ENCODE peak calls at places on chromosomes 13 and 19, in seven cellular contexts. One of them, this sample, is unnamed.

GRCh38 chr13:74867460-74867859 is 614.5 kb downstream of the TBC1D4 start:
- DNase-seq in A549: no peak
- DNase-seq in upper lobe of left lung: no peak
- DNase-seq in breast epithelium: no peak
- DNase-seq in NB4: no peak
- DNase-seq in Peyer's patch: no peak
- DNase-seq in IMR-90: no peak
- DNase-seq in this sample: no peak

GRCh38 chr13:41453620-41454019 is 3.7 kb upstream of the RGCC start:
- DNase-seq in Peyer's patch: no peak
- DNase-seq in upper lobe of left lung: no peak
- DNase-seq in breast epithelium: no peak
- DNase-seq in NB4: no peak
- DNase-seq in IMR-90: no peak
- DNase-seq in A549: no peak
- DNase-seq in this sample: no peak

GRCh38 chr13:113781571-113781970 is 22.5 kb downstream of the TMEM255B start:
- DNase-seq in breast epithelium: no peak
- DNase-seq in Peyer's patch: no peak
- DNase-seq in A549: no peak
- DNase-seq in NB4: no peak
- DNase-seq in upper lobe of left lung: no peak
- DNase-seq in IMR-90: no peak
- DNase-seq in this sample: no peak

GRCh38 chr13:46615888-46616531 is 63.0 kb downstream of the LRCH1 start:
- DNase-seq in breast epithelium: no peak
- DNase-seq in IMR-90: peak
- DNase-seq in NB4: no peak
- DNase-seq in A549: no peak
- DNase-seq in Peyer's patch: no peak
- DNase-seq in upper lobe of left lung: no peak
- DNase-seq in this sample: no peak

GRCh38 chr13:42702726-42703125 is 78.7 kb upstream of the FAM216B start:
- DNase-seq in A549: no peak
- DNase-seq in Peyer's patch: no peak
- DNase-seq in upper lobe of left lung: no peak
- DNase-seq in IMR-90: no peak
- DNase-seq in NB4: no peak
- DNase-seq in breast epithelium: no peak
- DNase-seq in this sample: no peak

GRCh38 chr13:78131811-78132210 is 213.2 kb upstream of the EDNRB start:
- DNase-seq in A549: no peak
- DNase-seq in breast epithelium: no peak
- DNase-seq in Peyer's patch: no peak
- DNase-seq in upper lobe of left lung: no peak
- DNase-seq in IMR-90: peak
- DNase-seq in NB4: peak
- DNase-seq in this sample: no peak

GRCh38 chr13:79212064-79212619 is 193.9 kb downstream of the RBM26 start:
- DNase-seq in A549: no peak
- DNase-seq in IMR-90: no peak
- DNase-seq in upper lobe of left lung: no peak
- DNase-seq in breast epithelium: no peak
- DNase-seq in NB4: no peak
- DNase-seq in Peyer's patch: no peak
- DNase-seq in this sample: no peak

GRCh38 chr13:99855516-99855915 is 116.1 kb downstream of the ZIC5 start:
- DNase-seq in Peyer's patch: no peak
- DNase-seq in breast epithelium: no peak
- DNase-seq in A549: no peak
- DNase-seq in IMR-90: no peak
- DNase-seq in NB4: no peak
- DNase-seq in upper lobe of left lung: no peak
- DNase-seq in this sample: no peak

GRCh38 chr19:35756373-35757230 is at the start of gene HSPB6:
- DNase-seq in A549: no peak
- DNase-seq in breast epithelium: no peak
- DNase-seq in upper lobe of left lung: peak
- DNase-seq in IMR-90: peak
- DNase-seq in Peyer's patch: no peak
- DNase-seq in NB4: no peak
- DNase-seq in this sample: no peak

GRCh38 chr19:31378404-31378803 is 29.2 kb upstream of the TSHZ3 start:
- DNase-seq in IMR-90: peak
- DNase-seq in NB4: no peak
- DNase-seq in breast epithelium: no peak
- DNase-seq in upper lobe of left lung: no peak
- DNase-seq in Peyer's patch: peak
- DNase-seq in A549: no peak
- DNase-seq in this sample: no peak

GRCh38 chr13:110425444-110425780 is 118.3 kb downstream of the COL4A2 start:
- DNase-seq in Peyer's patch: no peak
- DNase-seq in upper lobe of left lung: no peak
- DNase-seq in IMR-90: peak
- DNase-seq in breast epithelium: no peak
- DNase-seq in A549: no peak
- DNase-seq in NB4: no peak
- DNase-seq in this sample: no peak

GRCh38 chr13:101576977-101577376 is 124.5 kb downstream of the ITGBL1 start:
- DNase-seq in IMR-90: no peak
- DNase-seq in upper lobe of left lung: no peak
- DNase-seq in A549: no peak
- DNase-seq in breast epithelium: no peak
- DNase-seq in NB4: no peak
- DNase-seq in Peyer's patch: no peak
- DNase-seq in this sample: no peak

GRCh38 chr19:1252818-1253513 is 4.6 kb downstream of the MIDN start:
- DNase-seq in breast epithelium: peak
- DNase-seq in A549: no peak
- DNase-seq in Peyer's patch: peak
- DNase-seq in upper lobe of left lung: peak
- DNase-seq in NB4: peak
- DNase-seq in IMR-90: peak
- DNase-seq in this sample: no peak

GRCh38 chr13:70339738-70340137 is 231.5 kb upstream of the KLHL1 start:
- DNase-seq in Peyer's patch: no peak
- DNase-seq in NB4: peak
- DNase-seq in IMR-90: no peak
- DNase-seq in A549: no peak
- DNase-seq in upper lobe of left lung: no peak
- DNase-seq in breast epithelium: no peak
- DNase-seq in this sample: no peak

GRCh38 chr19:8595651-8596050 is 14.9 kb downstream of the ADAMTS10 start:
- DNase-seq in IMR-90: no peak
- DNase-seq in Peyer's patch: no peak
- DNase-seq in breast epithelium: no peak
- DNase-seq in NB4: no peak
- DNase-seq in upper lobe of left lung: no peak
- DNase-seq in A549: no peak
- DNase-seq in this sample: no peak

GRCh38 chr19:18155095-18156087 is 2.4 kb downstream of the PIK3R2 start:
- DNase-seq in breast epithelium: no peak
- DNase-seq in A549: no peak
- DNase-seq in IMR-90: no peak
- DNase-seq in NB4: no peak
- DNase-seq in Peyer's patch: no peak
- DNase-seq in upper lobe of left lung: peak
- DNase-seq in this sample: no peak
- TF ChIP-seq POLR2A in breast epithelium: no peak
- TF ChIP-seq POLR2A in A549: no peak
- TF ChIP-seq POLR2A in IMR-90: no peak
- TF ChIP-seq POLR2A in NB4: no peak
- TF ChIP-seq POLR2A in Peyer's patch: no peak
- TF ChIP-seq POLR2A in upper lobe of left lung: no peak
- TF ChIP-seq POLR2A in this sample: no peak

GRCh38 chr19:18107235-18108083 is 9.9 kb downstream of the MAST3 start:
- DNase-seq in IMR-90: no peak
- DNase-seq in NB4: peak
- DNase-seq in Peyer's patch: no peak
- DNase-seq in breast epithelium: no peak
- DNase-seq in upper lobe of left lung: no peak
- DNase-seq in A549: no peak
- DNase-seq in this sample: no peak

GRCh38 chr19:18100710-18101109 is 3.1 kb downstream of the MAST3 start:
- DNase-seq in A549: no peak
- DNase-seq in Peyer's patch: no peak
- DNase-seq in upper lobe of left lung: no peak
- DNase-seq in breast epithelium: no peak
- DNase-seq in IMR-90: no peak
- DNase-seq in NB4: no peak
- DNase-seq in this sample: no peak

GRCh38 chr19:18101268-18101667 is 3.7 kb downstream of the MAST3 start:
- DNase-seq in A549: no peak
- DNase-seq in breast epithelium: no peak
- DNase-seq in Peyer's patch: no peak
- DNase-seq in NB4: no peak
- DNase-seq in upper lobe of left lung: no peak
- DNase-seq in IMR-90: no peak
- DNase-seq in this sample: no peak

GRCh38 chr19:18102916-18103542 is 5.5 kb downstream of the MAST3 start:
- DNase-seq in Peyer's patch: no peak
- DNase-seq in breast epithelium: no peak
- DNase-seq in A549: no peak
- DNase-seq in upper lobe of left lung: no peak
- DNase-seq in NB4: no peak
- DNase-seq in IMR-90: no peak
- DNase-seq in this sample: no peak

GRCh38 chr19:18104793-18105131 is 7.2 kb downstream of the MAST3 start:
- DNase-seq in upper lobe of left lung: no peak
- DNase-seq in Peyer's patch: no peak
- DNase-seq in breast epithelium: no peak
- DNase-seq in IMR-90: no peak
- DNase-seq in A549: no peak
- DNase-seq in NB4: no peak
- DNase-seq in this sample: no peak
- TF ChIP-seq POLR2A in upper lobe of left lung: no peak
- TF ChIP-seq POLR2A in Peyer's patch: no peak
- TF ChIP-seq POLR2A in breast epithelium: no peak
- TF ChIP-seq POLR2A in IMR-90: no peak
- TF ChIP-seq POLR2A in A549: no peak
- TF ChIP-seq POLR2A in NB4: no peak
- TF ChIP-seq POLR2A in this sample: no peak

GRCh38 chr13:97296740-97297139 is 74.6 kb downstream of the MBNL2 start:
- DNase-seq in NB4: no peak
- DNase-seq in IMR-90: no peak
- DNase-seq in A549: no peak
- DNase-seq in upper lobe of left lung: no peak
- DNase-seq in breast epithelium: no peak
- DNase-seq in Peyer's patch: no peak
- DNase-seq in this sample: no peak

GRCh38 chr13:97302611-97303010 is 80.5 kb downstream of the MBNL2 start:
- DNase-seq in A549: no peak
- DNase-seq in NB4: no peak
- DNase-seq in Peyer's patch: no peak
- DNase-seq in breast epithelium: no peak
- DNase-seq in IMR-90: no peak
- DNase-seq in upper lobe of left lung: no peak
- DNase-seq in this sample: no peak

GRCh38 chr13:97301382-97302095 is 79.4 kb downstream of the MBNL2 start:
- DNase-seq in NB4: no peak
- DNase-seq in breast epithelium: no peak
- DNase-seq in IMR-90: no peak
- DNase-seq in A549: no peak
- DNase-seq in upper lobe of left lung: no peak
- DNase-seq in Peyer's patch: no peak
- DNase-seq in this sample: no peak

GRCh38 chr13:97298816-97299215 is 76.7 kb downstream of the MBNL2 start:
- DNase-seq in Peyer's patch: no peak
- DNase-seq in NB4: no peak
- DNase-seq in upper lobe of left lung: no peak
- DNase-seq in IMR-90: peak
- DNase-seq in breast epithelium: no peak
- DNase-seq in A549: no peak
- DNase-seq in this sample: no peak

GRCh38 chr13:97300871-97301270 is 78.7 kb downstream of the MBNL2 start:
- DNase-seq in IMR-90: no peak
- DNase-seq in NB4: no peak
- DNase-seq in Peyer's patch: no peak
- DNase-seq in upper lobe of left lung: no peak
- DNase-seq in A549: no peak
- DNase-seq in breast epithelium: no peak
- DNase-seq in this sample: no peak
- TF ChIP-seq POLR2A in IMR-90: no peak
- TF ChIP-seq POLR2A in NB4: no peak
- TF ChIP-seq POLR2A in Peyer's patch: no peak
- TF ChIP-seq POLR2A in upper lobe of left lung: no peak
- TF ChIP-seq POLR2A in A549: no peak
- TF ChIP-seq POLR2A in breast epithelium: no peak
- TF ChIP-seq POLR2A in this sample: no peak

GRCh38 chr19:41363371-41363752 is 587 bp downstream of the B9D2 start:
- DNase-seq in A549: no peak
- DNase-seq in IMR-90: no peak
- DNase-seq in Peyer's patch: no peak
- DNase-seq in NB4: no peak
- DNase-seq in breast epithelium: no peak
- DNase-seq in upper lobe of left lung: no peak
- DNase-seq in this sample: no peak

GRCh38 chr19:41364546-41365391 is 820 bp upstream of the B9D2 start:
- DNase-seq in breast epithelium: no peak
- DNase-seq in IMR-90: peak
- DNase-seq in Peyer's patch: no peak
- DNase-seq in upper lobe of left lung: no peak
- DNase-seq in NB4: peak
- DNase-seq in A549: no peak
- DNase-seq in this sample: no peak

GRCh38 chr19:41366089-41366488 is 2.1 kb upstream of the B9D2 start:
- DNase-seq in NB4: no peak
- DNase-seq in breast epithelium: no peak
- DNase-seq in IMR-90: no peak
- DNase-seq in A549: peak
- DNase-seq in upper lobe of left lung: no peak
- DNase-seq in Peyer's patch: no peak
- DNase-seq in this sample: no peak

GRCh38 chr19:41362143-41362847 is 1.7 kb downstream of the B9D2 start:
- DNase-seq in NB4: no peak
- DNase-seq in breast epithelium: no peak
- DNase-seq in upper lobe of left lung: no peak
- DNase-seq in IMR-90: no peak
- DNase-seq in Peyer's patch: no peak
- DNase-seq in A549: no peak
- DNase-seq in this sample: no peak

DNA sequence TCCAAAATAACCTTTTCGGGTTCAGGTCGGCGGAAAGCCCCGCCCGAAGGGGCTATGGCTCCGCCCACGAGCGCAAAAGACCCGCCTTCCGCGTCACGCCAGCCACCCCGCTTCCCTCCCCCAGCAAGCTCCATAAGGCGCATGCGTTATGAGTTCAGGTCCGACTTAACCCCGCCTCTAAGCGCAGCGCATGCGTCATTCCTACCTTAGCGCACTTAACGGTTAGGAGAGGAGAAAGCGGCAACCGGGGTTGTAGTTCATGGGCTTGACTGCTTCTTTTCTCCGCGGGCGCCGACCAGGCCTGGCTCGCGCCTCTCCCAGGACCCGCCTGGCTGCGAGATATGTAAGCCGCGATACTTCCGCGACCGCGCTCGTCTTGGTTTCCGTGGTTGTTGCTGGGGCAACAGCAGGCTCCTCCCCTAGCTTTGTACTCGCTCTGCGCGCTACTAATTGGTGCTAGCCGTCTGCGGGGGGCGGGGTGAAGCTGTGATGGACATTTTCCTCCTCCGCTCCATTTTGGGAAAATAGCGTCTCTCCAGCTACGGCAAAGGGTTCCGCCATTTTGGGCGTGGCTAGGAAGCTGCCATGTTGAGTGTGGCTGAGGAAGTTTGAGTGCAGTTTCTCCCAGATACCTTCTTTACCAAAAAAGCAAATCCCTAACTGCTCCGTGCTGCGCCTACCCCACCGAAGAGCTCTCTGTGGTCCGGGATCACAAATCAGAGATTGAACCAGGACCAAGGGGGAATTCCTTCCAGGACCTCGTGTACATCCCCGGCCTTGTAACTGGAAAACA is at the start of gene B9D2:
- DNase-seq in A549: peak
- DNase-seq in NB4: peak
- DNase-seq in upper lobe of left lung: peak
- DNase-seq in breast epithelium: peak
- DNase-seq in IMR-90: peak
- DNase-seq in Peyer's patch: peak
- DNase-seq in this sample: peak
- TF ChIP-seq POLR2A in A549: peak
- TF ChIP-seq POLR2A in NB4: peak
- TF ChIP-seq POLR2A in upper lobe of left lung: peak
- TF ChIP-seq POLR2A in breast epithelium: peak
- TF ChIP-seq POLR2A in IMR-90: peak
- TF ChIP-seq POLR2A in Peyer's patch: peak
- TF ChIP-seq POLR2A in this sample: peak

This sample was measured in GM12891.